ENCODE peak calls at places on chromosomes 11 and 22, in eight cellular contexts. N is tibial artery, J is A549, H is GM23338, L is neural progenitor cell, X is endothelial cell of umbilical vein, P is Peyer's patch, R is OCI-LY7. M is an unnamed sample.

GRCh38 chr11:76801205-76801604 is 18.0 kb downstream of the TSKU start:
- DNase-seq in H (peak; percentile 55), J (no peak), L (no peak), P (no peak), R (no peak), X (no peak), N (peak; percentile 59), M (no peak)

GRCh38 chr22:50186789-50187523 is 1.2 kb downstream of the TRABD start:
- DNase-seq in L (peak; percentile 51), R (peak; percentile 57), H (peak; percentile 44), P (peak; percentile 64), J (no peak), N (no peak), X (no peak), M (no peak)

GRCh38 chr22:50201191-50202129 is 649 bp downstream of the SELENOO start:
- DNase-seq in H (peak; percentile 52), L (peak; percentile 73), R (peak; percentile 35), N (no peak), P (no peak), X (no peak), J (no peak), M (no peak)

GRCh38 chr11:8586805-8587204 is 7.2 kb downstream of the STK33 start:
- DNase-seq in J (no peak), X (no peak), H (no peak), R (no peak), N (no peak), P (no peak), L (no peak), M (no peak)

GRCh38 chr11:19868281-19868821 is 155.7 kb downstream of the NAV2 start:
- DNase-seq in X (peak; percentile 38), L (no peak), R (no peak), H (peak; percentile 49), J (no peak), N (no peak), P (no peak), M (peak; percentile 59)

GRCh38 chr11:125995313-125995712 is 49.5 kb downstream of the VSIG10L2 start:
- DNase-seq in N (no peak), X (no peak), L (peak; percentile 12), J (no peak), H (no peak), R (no peak), P (no peak), M (no peak)

GRCh38 chr11:8584096-8584495 is 9.9 kb downstream of the STK33 start:
- DNase-seq in L (no peak), R (no peak), X (no peak), N (no peak), J (no peak), H (no peak), P (no peak), M (no peak)

GRCh38 chr11:107538821-107539220 is 26.7 kb downstream of the ALKBH8 start:
- DNase-seq in R (no peak), H (no peak), X (peak; percentile 18), J (no peak), N (no peak), L (no peak), P (no peak), M (no peak)

GRCh38 chr22:36425977-36426523 is 38.3 kb upstream of the MYH9 start:
- DNase-seq in P (no peak), L (peak; percentile 49), H (peak; percentile 47), R (no peak), X (no peak), J (peak; percentile 53), N (no peak), M (no peak)

GRCh38 chr22:49016909-49017768 is 810.5 kb downstream of the BRD1 start:
- DNase-seq in J (no peak), P (no peak), R (no peak), H (peak; percentile 0), N (peak; percentile 54), L (no peak), X (no peak), M (no peak)

GRCh38 chr22:27769012-27769411 is 32.5 kb downstream of the MN1 start:
- DNase-seq in L (no peak), J (no peak), H (no peak), R (no peak), X (no peak), N (no peak), P (no peak), M (no peak)

GRCh38 chr11:114236829-114237228 is 59.4 kb upstream of the NNMT start:
- DNase-seq in P (no peak), J (no peak), L (no peak), R (no peak), X (no peak), H (no peak), N (no peak), M (no peak)

GRCh38 chr22:42344391-42344861 is 74.0 kb upstream of the TCF20 start:
- DNase-seq in N (peak; percentile 80), J (no peak), X (no peak), R (no peak), L (peak; percentile 70), P (no peak), H (peak; percentile 76), M (no peak)

DNA sequence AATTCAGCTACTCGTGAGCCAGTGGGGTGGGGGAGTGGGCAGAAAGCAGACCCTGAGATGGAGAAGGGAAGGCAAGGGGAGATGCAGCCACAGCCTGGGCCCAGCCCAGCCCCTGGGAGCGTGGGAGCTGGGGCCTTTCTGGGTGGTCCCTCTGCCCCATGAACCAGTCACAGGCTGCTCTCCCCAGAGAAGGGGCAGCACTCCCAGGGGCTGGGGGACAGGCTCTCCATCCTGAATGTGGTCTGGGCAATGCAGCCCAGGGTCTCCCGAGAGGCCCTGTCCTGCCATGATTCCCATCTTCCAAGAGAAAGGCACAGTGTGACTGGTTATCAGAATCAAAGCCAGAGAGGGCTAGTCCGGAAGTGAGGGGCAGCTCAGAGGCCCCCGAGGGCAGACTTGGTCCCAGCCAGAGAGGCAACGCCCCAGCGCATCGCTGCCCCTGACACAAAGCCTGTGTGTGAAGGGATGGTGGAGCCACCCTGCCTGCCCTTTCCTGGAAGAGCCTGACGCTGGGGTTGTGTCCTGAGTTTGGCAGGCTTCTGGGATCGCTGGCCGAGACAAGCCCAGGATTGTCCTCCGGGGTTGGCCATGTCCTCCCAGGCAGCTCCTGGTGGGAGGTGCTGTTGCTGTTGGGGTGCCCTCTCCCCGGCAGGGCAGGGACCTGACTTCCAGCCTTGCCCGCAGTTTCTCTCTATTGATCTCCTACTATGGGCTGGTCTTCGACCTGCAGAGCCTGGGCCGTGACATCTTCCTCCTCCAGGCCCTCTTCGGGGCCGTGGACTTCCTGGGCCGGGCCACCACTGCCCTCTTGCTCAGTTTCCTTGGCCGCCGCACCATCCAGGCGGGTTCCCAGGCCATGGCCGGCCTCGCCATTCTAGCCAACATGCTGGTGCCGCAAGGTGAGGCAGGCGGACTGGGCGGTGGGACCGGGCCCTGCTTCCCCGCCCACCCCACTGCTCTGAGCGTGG is 23.8 kb upstream of the SLC22A12 start:
- DNase-seq in X (no peak), J (no peak), R (no peak), N (peak; percentile 50), H (no peak), L (peak; percentile 67), P (no peak), M (no peak)
- H3K4me3 ChIP-seq in X (no peak overlapping the region), J (no peak overlapping the region), R (no peak overlapping the region), N (no peak overlapping the region), H (peak overlapping the region; percentile 22), L (peak overlapping the region; percentile 42), P (no peak overlapping the region), M (no peak overlapping the region)

DNA sequence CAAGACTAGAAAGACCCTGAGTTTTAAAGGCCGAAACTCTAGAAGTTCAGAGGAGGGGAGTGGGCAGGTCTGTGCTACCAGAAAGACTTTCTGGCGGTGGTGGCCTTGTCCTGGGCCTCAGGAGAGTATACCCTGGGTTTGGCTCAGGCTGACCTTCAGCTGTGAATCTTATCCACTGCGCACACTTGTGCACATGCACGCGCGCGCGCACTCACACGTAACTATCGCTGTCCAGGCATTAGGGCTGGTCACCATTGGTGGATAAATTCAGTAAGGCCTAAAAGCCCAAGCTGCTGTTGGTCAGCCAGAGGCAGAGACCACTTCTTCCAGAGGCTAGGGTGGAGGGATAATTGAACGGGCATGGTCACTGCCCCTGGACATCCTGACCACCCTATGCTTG is 25.1 kb downstream of the ARHGEF17 start:
- DNase-seq in R (no peak), X (no peak), P (no peak), N (no peak), J (no peak), L (no peak), H (no peak), M (no peak)
- H3K4me1 ChIP-seq in R (peaks cover 9% of the 10 kb centered on the region), X (peaks cover 38% of the 10 kb centered on the region), P (no peaks in the 10 kb centered on the region), N (peaks cover 13% of the 10 kb centered on the region), J (peaks cover 38% of the 10 kb centered on the region), L (peaks cover 62% of the 10 kb centered on the region), H (peaks cover 45% of the 10 kb centered on the region), M (peaks cover 24% of the 10 kb centered on the region)

GRCh38 chr11:91527380-91528030 is 697.1 kb upstream of the FAT3 start:
- DNase-seq in P (no peak), H (peak; percentile 51), X (no peak), J (no peak), N (no peak), R (no peak), L (peak; percentile 3), M (no peak)
- TF ChIP-seq CTCF in P (no peak), H (peak; percentile 43), X (no peak), J (no peak), N (no peak), R (no peak), L (no peak), M (no peak)

GRCh38 chr22:25417792-25418191 is 146.7 kb upstream of the GRK3 start:
- DNase-seq in L (no peak), N (no peak), H (no peak), P (no peak), R (peak; percentile 29), J (no peak), X (no peak), M (no peak)

GRCh38 chr22:25420471-25420924 is 144.0 kb upstream of the GRK3 start:
- DNase-seq in X (no peak), R (no peak), H (no peak), J (no peak), L (no peak), N (no peak), P (no peak), M (no peak)

GRCh38 chr22:25419247-25420113 is 145.0 kb upstream of the GRK3 start:
- DNase-seq in J (no peak), X (peak; percentile 70), N (no peak), P (no peak), H (no peak), R (peak; percentile 9), L (no peak), M (peak; percentile 45)

DNA sequence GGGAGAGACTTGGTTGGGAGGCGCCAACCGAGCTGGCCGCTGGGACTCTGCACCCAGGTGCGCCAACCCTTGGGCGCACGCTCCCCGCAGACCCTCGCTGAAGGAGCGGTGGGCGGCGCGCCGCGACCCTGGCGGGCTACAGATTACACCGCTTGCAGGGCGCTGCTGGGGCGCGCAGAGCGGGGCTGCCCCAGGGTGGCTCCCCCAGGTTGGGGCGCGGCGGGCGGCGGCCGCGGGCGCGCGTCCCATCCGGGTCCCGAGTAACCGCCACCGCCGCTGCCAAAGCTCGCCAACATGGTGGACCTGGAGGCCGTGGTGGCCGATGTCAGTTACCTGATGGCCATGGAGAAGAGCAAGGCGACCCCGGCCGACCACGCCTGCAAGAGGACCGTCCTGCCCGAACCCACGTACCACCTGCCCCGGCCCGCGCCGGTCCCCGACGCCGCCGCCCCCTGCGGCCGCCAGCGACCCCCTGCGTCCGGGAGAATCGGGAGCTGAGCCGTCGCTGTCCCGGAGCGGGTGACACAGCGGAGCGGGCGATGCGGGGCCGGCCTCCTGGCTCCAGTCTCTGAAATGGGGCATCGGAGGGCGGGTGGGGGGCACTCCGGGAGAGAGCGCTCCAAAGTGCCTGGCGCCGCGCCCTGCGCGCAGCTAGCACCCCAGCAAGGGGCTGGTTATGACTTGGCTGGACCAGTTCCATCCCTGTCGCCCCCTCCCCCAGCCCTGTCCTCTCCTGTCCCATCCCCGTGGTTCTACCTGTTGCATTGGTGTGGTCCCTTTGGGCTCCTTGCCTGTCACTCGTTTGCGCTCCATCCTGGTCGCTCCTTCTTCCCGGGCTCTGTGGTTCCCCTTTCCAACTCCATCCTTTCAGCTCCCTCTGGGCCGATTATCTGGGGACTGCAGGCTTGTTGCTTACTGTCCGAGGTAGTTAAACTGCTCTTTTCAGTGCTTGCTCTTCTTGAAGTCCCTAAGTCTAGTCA is 143.3 kb upstream of the GRK3 start:
- DNase-seq in X (no peak), H (peak; percentile 95), L (peak; percentile 69), R (no peak), P (no peak), J (peak; percentile 40), N (no peak), M (no peak)
- H3K4me3 ChIP-seq in X (no peak overlapping the region), H (peak overlapping the region; percentile 76), L (peak overlapping the region; percentile 74), R (no peak overlapping the region), P (peak overlapping the region; percentile 42), J (peak overlapping the region; percentile 59), N (peak overlapping the region; percentile 28), M (no peak overlapping the region)